ENCODE peak calls at places on chromosome 5, in eight cellular contexts. One of them, this sample, is unnamed.
A peak's percentile ranks its signal among the peaks of the same experiment; 100 is the strongest.

GRCh38 chr5:94983861-94984535 is 300.9 kb downstream of the MCTP1 start:
- DNase-seq in colonic mucosa: no peak
- DNase-seq in lower lobe of right lung: no peak
- DNase-seq in heart right ventricle: no peak
- DNase-seq in fibroblast of villous mesenchyme: peak; percentile 38
- DNase-seq in neural crest cell: no peak
- DNase-seq in cardiac fibroblast: peak; percentile 91
- DNase-seq in spleen: no peak
- DNase-seq in this sample: no peak

GRCh38 chr5:76521240-76521758 is 101.9 kb downstream of the F2RL2 start:
- DNase-seq in colonic mucosa: no peak
- DNase-seq in lower lobe of right lung: no peak
- DNase-seq in heart right ventricle: no peak
- DNase-seq in fibroblast of villous mesenchyme: peak; percentile 6
- DNase-seq in neural crest cell: no peak
- DNase-seq in cardiac fibroblast: peak; percentile 84
- DNase-seq in spleen: no peak
- DNase-seq in this sample: no peak

GRCh38 chr5:164090358-164090757 is 584.9 kb downstream of the MAT2B start:
- DNase-seq in colonic mucosa: no peak
- DNase-seq in lower lobe of right lung: no peak
- DNase-seq in heart right ventricle: no peak
- DNase-seq in fibroblast of villous mesenchyme: no peak
- DNase-seq in neural crest cell: no peak
- DNase-seq in cardiac fibroblast: no peak
- DNase-seq in spleen: no peak
- DNase-seq in this sample: no peak

GRCh38 chr5:9546973-9547947 is 1.4 kb upstream of the SEMA5A start:
- DNase-seq in colonic mucosa: peak; percentile 72
- DNase-seq in lower lobe of right lung: no peak
- DNase-seq in heart right ventricle: peak; percentile 18
- DNase-seq in fibroblast of villous mesenchyme: peak; percentile 83
- DNase-seq in neural crest cell: no peak
- DNase-seq in cardiac fibroblast: peak; percentile 79
- DNase-seq in spleen: no peak
- DNase-seq in this sample: no peak

GRCh38 chr5:175895701-175896102 is 24.3 kb downstream of the CPLX2 start:
- DNase-seq in colonic mucosa: no peak
- DNase-seq in lower lobe of right lung: no peak
- DNase-seq in heart right ventricle: peak; percentile 27
- DNase-seq in fibroblast of villous mesenchyme: no peak
- DNase-seq in neural crest cell: no peak
- DNase-seq in cardiac fibroblast: peak; percentile 13
- DNase-seq in spleen: no peak
- DNase-seq in this sample: no peak

GRCh38 chr5:27242258-27242626 is 203.9 kb upstream of the CDH9 start:
- DNase-seq in colonic mucosa: no peak
- DNase-seq in lower lobe of right lung: no peak
- DNase-seq in heart right ventricle: no peak
- DNase-seq in fibroblast of villous mesenchyme: peak; percentile 69
- DNase-seq in neural crest cell: no peak
- DNase-seq in cardiac fibroblast: no peak
- DNase-seq in spleen: no peak
- DNase-seq in this sample: no peak

GRCh38 chr5:53679261-53679660 is 118.8 kb downstream of the NDUFS4 start:
- DNase-seq in colonic mucosa: no peak
- DNase-seq in lower lobe of right lung: no peak
- DNase-seq in heart right ventricle: no peak
- DNase-seq in fibroblast of villous mesenchyme: no peak
- DNase-seq in neural crest cell: no peak
- DNase-seq in cardiac fibroblast: peak; percentile 54
- DNase-seq in spleen: no peak
- DNase-seq in this sample: no peak

GRCh38 chr5:93570294-93571110 is 10.5 kb downstream of the NR2F1-AS1 start:
- DNase-seq in colonic mucosa: no peak
- DNase-seq in lower lobe of right lung: no peak
- DNase-seq in heart right ventricle: no peak
- DNase-seq in fibroblast of villous mesenchyme: no peak
- DNase-seq in neural crest cell: no peak
- DNase-seq in cardiac fibroblast: no peak
- DNase-seq in spleen: peak; percentile 76
- DNase-seq in this sample: no peak

GRCh38 chr5:7018601-7019000 is 305.4 kb downstream of the TENT4A start:
- DNase-seq in colonic mucosa: no peak
- DNase-seq in lower lobe of right lung: no peak
- DNase-seq in heart right ventricle: no peak
- DNase-seq in fibroblast of villous mesenchyme: no peak
- DNase-seq in neural crest cell: no peak
- DNase-seq in cardiac fibroblast: no peak
- DNase-seq in spleen: no peak
- DNase-seq in this sample: no peak

GRCh38 chr5:7018144-7018543 is 304.9 kb downstream of the TENT4A start:
- DNase-seq in colonic mucosa: no peak
- DNase-seq in lower lobe of right lung: no peak
- DNase-seq in heart right ventricle: no peak
- DNase-seq in fibroblast of villous mesenchyme: no peak
- DNase-seq in neural crest cell: no peak
- DNase-seq in cardiac fibroblast: no peak
- DNase-seq in spleen: no peak
- DNase-seq in this sample: no peak

GRCh38 chr5:7012057-7012456 is 298.8 kb downstream of the TENT4A start:
- DNase-seq in colonic mucosa: no peak
- DNase-seq in lower lobe of right lung: no peak
- DNase-seq in heart right ventricle: no peak
- DNase-seq in fibroblast of villous mesenchyme: no peak
- DNase-seq in neural crest cell: no peak
- DNase-seq in cardiac fibroblast: no peak
- DNase-seq in spleen: no peak
- DNase-seq in this sample: no peak

GRCh38 chr5:7017004-7017770 is 304.0 kb downstream of the TENT4A start:
- DNase-seq in colonic mucosa: no peak
- DNase-seq in lower lobe of right lung: no peak
- DNase-seq in heart right ventricle: no peak
- DNase-seq in fibroblast of villous mesenchyme: no peak
- DNase-seq in neural crest cell: no peak
- DNase-seq in cardiac fibroblast: no peak
- DNase-seq in spleen: no peak
- DNase-seq in this sample: no peak

DNA sequence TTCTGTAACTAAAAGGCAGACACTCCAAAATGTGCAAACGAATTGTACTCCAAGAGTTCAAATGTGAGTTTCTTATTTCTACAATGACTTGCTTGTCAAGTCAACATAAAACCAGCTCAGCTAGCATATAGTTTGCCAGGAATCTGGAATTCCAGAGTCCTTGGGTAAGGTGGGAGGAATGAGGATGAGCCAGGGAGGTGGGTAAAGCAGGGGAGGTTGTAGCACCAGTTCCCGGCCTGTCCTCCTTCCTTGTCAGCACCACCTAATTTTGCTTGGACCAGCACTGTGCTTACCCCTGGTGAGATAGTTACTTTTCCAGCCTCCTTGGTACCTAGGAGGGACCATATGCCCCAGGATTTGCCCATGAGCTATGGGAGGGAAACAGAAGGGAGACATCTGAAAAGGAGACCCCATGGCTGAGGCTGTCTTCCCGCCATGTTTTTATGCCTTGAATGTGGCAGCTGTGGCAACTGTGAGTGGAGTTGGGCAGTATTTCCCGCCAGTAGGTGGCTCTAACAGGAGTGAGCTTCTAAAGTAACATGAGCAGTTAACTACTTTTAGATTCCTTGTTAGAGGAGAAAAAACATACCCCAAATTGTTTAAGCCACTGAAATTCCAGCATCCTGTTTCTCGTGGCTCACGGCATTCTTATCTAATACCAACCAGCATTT is 302.5 kb downstream of the TENT4A start:
- DNase-seq in colonic mucosa: no peak
- DNase-seq in lower lobe of right lung: no peak
- DNase-seq in heart right ventricle: no peak
- DNase-seq in fibroblast of villous mesenchyme: no peak
- DNase-seq in neural crest cell: no peak
- DNase-seq in cardiac fibroblast: no peak
- DNase-seq in spleen: no peak
- DNase-seq in this sample: no peak
- TF ChIP-seq CTCF in colonic mucosa: no peak
- TF ChIP-seq CTCF in lower lobe of right lung: no peak
- TF ChIP-seq CTCF in heart right ventricle: no peak
- TF ChIP-seq CTCF in fibroblast of villous mesenchyme: no peak
- TF ChIP-seq CTCF in neural crest cell: peak; percentile 53
- TF ChIP-seq CTCF in cardiac fibroblast: no peak
- TF ChIP-seq CTCF in spleen: no peak
- TF ChIP-seq CTCF in this sample: peak; percentile 13

GRCh38 chr5:180847053-180847452 is 14.0 kb downstream of the ZFP62 start:
- DNase-seq in colonic mucosa: no peak
- DNase-seq in lower lobe of right lung: no peak
- DNase-seq in heart right ventricle: no peak
- DNase-seq in fibroblast of villous mesenchyme: no peak
- DNase-seq in neural crest cell: no peak
- DNase-seq in cardiac fibroblast: no peak
- DNase-seq in spleen: no peak
- DNase-seq in this sample: no peak

GRCh38 chr5:180849827-180850226 is 11.2 kb downstream of the ZFP62 start:
- DNase-seq in colonic mucosa: no peak
- DNase-seq in lower lobe of right lung: no peak
- DNase-seq in heart right ventricle: no peak
- DNase-seq in fibroblast of villous mesenchyme: no peak
- DNase-seq in neural crest cell: no peak
- DNase-seq in cardiac fibroblast: no peak
- DNase-seq in spleen: no peak
- DNase-seq in this sample: no peak

GRCh38 chr5:180848265-180848664 is 12.8 kb downstream of the ZFP62 start:
- DNase-seq in colonic mucosa: no peak
- DNase-seq in lower lobe of right lung: no peak
- DNase-seq in heart right ventricle: no peak
- DNase-seq in fibroblast of villous mesenchyme: no peak
- DNase-seq in neural crest cell: no peak
- DNase-seq in cardiac fibroblast: no peak
- DNase-seq in spleen: no peak
- DNase-seq in this sample: no peak

GRCh38 chr5:180850434-180851078 is 10.5 kb downstream of the ZFP62 start:
- DNase-seq in colonic mucosa: no peak
- DNase-seq in lower lobe of right lung: no peak
- DNase-seq in heart right ventricle: no peak
- DNase-seq in fibroblast of villous mesenchyme: no peak
- DNase-seq in neural crest cell: no peak
- DNase-seq in cardiac fibroblast: no peak
- DNase-seq in spleen: no peak
- DNase-seq in this sample: no peak

DNA sequence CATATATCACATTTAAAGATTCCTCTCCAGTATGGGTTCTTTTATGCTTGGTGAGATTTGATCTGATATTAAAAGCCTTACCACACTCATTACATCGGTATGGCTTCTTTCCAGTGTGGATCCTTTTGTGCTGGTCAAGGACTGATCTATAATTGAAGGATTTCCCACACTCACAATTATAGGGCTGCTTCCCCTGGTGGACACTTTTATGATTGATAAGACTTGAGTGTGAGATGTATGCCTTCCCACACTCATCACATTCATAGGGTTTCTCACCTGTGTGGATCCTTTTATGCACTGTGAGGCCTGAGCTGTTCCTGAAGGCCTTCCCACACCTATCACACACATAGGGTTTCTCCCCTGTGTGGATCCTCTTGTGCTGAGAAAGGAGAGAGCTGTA is 12.2 kb downstream of the ZFP62 start:
- DNase-seq in colonic mucosa: no peak
- DNase-seq in lower lobe of right lung: no peak
- DNase-seq in heart right ventricle: no peak
- DNase-seq in fibroblast of villous mesenchyme: no peak
- DNase-seq in neural crest cell: no peak
- DNase-seq in cardiac fibroblast: no peak
- DNase-seq in spleen: no peak
- DNase-seq in this sample: no peak
- TF ChIP-seq CTCF in colonic mucosa: no peak
- TF ChIP-seq CTCF in lower lobe of right lung: no peak
- TF ChIP-seq CTCF in heart right ventricle: no peak
- TF ChIP-seq CTCF in fibroblast of villous mesenchyme: no peak
- TF ChIP-seq CTCF in neural crest cell: no peak
- TF ChIP-seq CTCF in cardiac fibroblast: no peak
- TF ChIP-seq CTCF in spleen: no peak
- TF ChIP-seq CTCF in this sample: no peak

DNA sequence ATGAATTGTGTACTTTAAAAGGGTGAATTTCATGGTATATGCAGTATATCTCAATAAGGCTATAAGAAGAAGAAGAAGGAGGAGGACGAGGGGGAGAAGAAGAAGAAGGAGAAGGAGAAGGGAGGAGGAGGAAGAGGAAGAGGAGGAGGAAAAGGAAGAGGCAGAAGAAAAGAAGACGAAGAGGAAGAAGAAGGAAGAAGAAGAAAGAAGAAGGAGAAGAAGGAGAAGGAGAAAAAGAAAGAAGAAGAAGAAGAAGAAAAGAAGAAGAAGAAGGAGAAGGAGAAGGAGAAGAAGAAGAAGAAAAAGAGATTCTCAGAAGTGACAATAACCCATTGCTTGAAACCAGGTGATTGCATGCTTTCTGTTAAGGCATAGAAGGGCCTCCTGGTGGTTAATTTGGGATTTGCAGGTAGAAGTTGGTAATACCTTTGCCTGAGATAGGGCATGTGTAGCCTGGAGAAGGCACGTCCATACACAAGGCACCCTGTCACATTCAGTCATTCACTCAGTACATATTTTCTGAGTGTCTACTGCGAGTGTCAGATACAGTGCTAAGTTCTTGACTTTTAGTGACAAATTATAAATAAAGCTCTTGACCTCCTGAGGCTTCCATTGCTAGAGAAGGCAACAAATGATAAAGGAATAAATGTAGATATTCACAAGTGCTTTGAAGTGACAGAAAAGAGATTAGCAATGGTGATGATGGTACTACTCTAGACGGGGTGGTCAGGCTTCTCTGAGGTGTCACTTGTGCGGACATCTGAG is 231.3 kb downstream of the NPR3 start:
- DNase-seq in colonic mucosa: peak; percentile 49
- DNase-seq in lower lobe of right lung: no peak
- DNase-seq in heart right ventricle: no peak
- DNase-seq in fibroblast of villous mesenchyme: peak; percentile 9
- DNase-seq in neural crest cell: no peak
- DNase-seq in cardiac fibroblast: peak; percentile 57
- DNase-seq in spleen: no peak
- DNase-seq in this sample: no peak
- TF ChIP-seq CTCF in colonic mucosa: peak; percentile 46
- TF ChIP-seq CTCF in lower lobe of right lung: peak; percentile 29
- TF ChIP-seq CTCF in heart right ventricle: peak; percentile 28
- TF ChIP-seq CTCF in fibroblast of villous mesenchyme: peak; percentile 40
- TF ChIP-seq CTCF in neural crest cell: peak; percentile 62
- TF ChIP-seq CTCF in cardiac fibroblast: peak; percentile 55
- TF ChIP-seq CTCF in spleen: no peak
- TF ChIP-seq CTCF in this sample: peak; percentile 63

GRCh38 chr5:56479126-56479525 is 246.0 kb upstream of the ANKRD55 start:
- DNase-seq in colonic mucosa: no peak
- DNase-seq in lower lobe of right lung: no peak
- DNase-seq in heart right ventricle: no peak
- DNase-seq in fibroblast of villous mesenchyme: no peak
- DNase-seq in neural crest cell: no peak
- DNase-seq in cardiac fibroblast: no peak
- DNase-seq in spleen: no peak
- DNase-seq in this sample: no peak

GRCh38 chr5:56481147-56481997 is 248.2 kb upstream of the ANKRD55 start:
- DNase-seq in colonic mucosa: peak; percentile 36
- DNase-seq in lower lobe of right lung: peak; percentile 63
- DNase-seq in heart right ventricle: peak; percentile 80
- DNase-seq in fibroblast of villous mesenchyme: peak; percentile 69
- DNase-seq in neural crest cell: peak; percentile 35
- DNase-seq in cardiac fibroblast: peak; percentile 35
- DNase-seq in spleen: peak; percentile 87
- DNase-seq in this sample: no peak

GRCh38 chr5:56480305-56481146 is 247.4 kb upstream of the ANKRD55 start:
- DNase-seq in colonic mucosa: peak; percentile 40
- DNase-seq in lower lobe of right lung: peak; percentile 63
- DNase-seq in heart right ventricle: peak; percentile 83
- DNase-seq in fibroblast of villous mesenchyme: peak; percentile 87
- DNase-seq in neural crest cell: peak; percentile 57
- DNase-seq in cardiac fibroblast: peak; percentile 43
- DNase-seq in spleen: peak; percentile 88
- DNase-seq in this sample: no peak

GRCh38 chr5:56479701-56480304 is 246.7 kb upstream of the ANKRD55 start:
- DNase-seq in colonic mucosa: no peak
- DNase-seq in lower lobe of right lung: no peak
- DNase-seq in heart right ventricle: no peak
- DNase-seq in fibroblast of villous mesenchyme: no peak
- DNase-seq in neural crest cell: no peak
- DNase-seq in cardiac fibroblast: peak; percentile 4
- DNase-seq in spleen: no peak
- DNase-seq in this sample: no peak

DNA sequence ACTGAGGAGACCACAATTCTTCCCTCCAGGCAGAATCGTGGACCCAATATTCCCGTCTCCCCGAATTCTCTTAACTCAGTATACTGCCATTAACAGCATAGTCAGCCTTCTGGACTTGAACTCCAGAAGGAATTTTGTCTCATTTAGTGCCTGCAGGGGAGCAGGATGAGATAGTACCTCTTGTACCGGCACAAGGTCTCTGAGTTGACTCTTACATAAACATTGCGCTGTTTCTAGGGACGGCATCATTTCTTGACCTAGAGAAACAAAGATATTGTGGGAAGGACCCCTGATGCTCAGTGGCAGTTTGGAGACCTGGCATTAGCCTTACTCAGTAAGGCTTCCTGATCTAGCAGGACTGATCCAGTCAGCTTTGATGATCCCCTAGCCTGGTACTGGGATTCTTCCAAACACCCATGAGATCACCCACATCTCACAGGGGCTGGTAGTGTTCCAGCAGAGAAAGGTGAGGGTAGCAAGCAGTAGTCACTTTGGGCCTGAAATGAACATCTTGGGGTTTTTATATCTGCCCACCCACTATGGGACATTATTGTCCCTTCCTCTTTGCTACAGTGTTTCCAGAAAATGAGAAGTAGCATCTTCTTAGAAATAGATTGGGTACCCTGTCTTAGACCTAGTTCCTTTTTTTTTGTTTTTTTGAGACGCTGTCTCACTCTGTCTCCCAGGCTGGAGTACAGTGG is 249.0 kb upstream of the ANKRD55 start:
- DNase-seq in colonic mucosa: no peak
- DNase-seq in lower lobe of right lung: no peak
- DNase-seq in heart right ventricle: no peak
- DNase-seq in fibroblast of villous mesenchyme: no peak
- DNase-seq in neural crest cell: no peak
- DNase-seq in cardiac fibroblast: no peak
- DNase-seq in spleen: no peak
- DNase-seq in this sample: no peak
- TF ChIP-seq CTCF in colonic mucosa: no peak
- TF ChIP-seq CTCF in lower lobe of right lung: no peak
- TF ChIP-seq CTCF in heart right ventricle: no peak
- TF ChIP-seq CTCF in fibroblast of villous mesenchyme: no peak
- TF ChIP-seq CTCF in neural crest cell: no peak
- TF ChIP-seq CTCF in cardiac fibroblast: no peak
- TF ChIP-seq CTCF in spleen: no peak
- TF ChIP-seq CTCF in this sample: no peak

This sample was measured in chondrocyte.